ENCODE peak calls at places on chromosomes 13 and 19, in ten cellular contexts. One of them, this sample, is unnamed.

GRCh38 chr13:114152831-114153371 is 20.5 kb upstream of the RASA3 start:
- DNase-seq in stimulated activated CD4-positive, alpha-beta T cell treated with anti-CD3 and anti-CD28 coated beads, Interleukin-12 subunit alpha, Interleukin-12 subunit beta, amount 100 ng/mL, for 48 hours: no peak
- DNase-seq in Caco-2: no peak
- DNase-seq in hippocampal formation: no peak
- DNase-seq in NCI-H2081: no peak
- DNase-seq in HS-27A: no peak
- DNase-seq in M059J: no peak
- DNase-seq in HCT116: no peak
- DNase-seq in activated CD4-positive, alpha-beta T cell treated with anti-CD3 and anti-CD28 coated beads, Interleukin-2, amount 10 ng/mL, durations not matched to agents 7 days and 5 days: no peak
- DNase-seq in T-helper 9 cell: no peak
- DNase-seq in this sample: no peak

GRCh38 chr19:17448190-17448967 is at the start of gene TMEM221:
- DNase-seq in activated CD4-positive, alpha-beta T cell treated with anti-CD3 and anti-CD28 coated beads, Interleukin-2, amount 10 ng/mL, durations not matched to agents 7 days and 5 days: peak; percentile 47
- DNase-seq in NCI-H2081: no peak
- DNase-seq in hippocampal formation: no peak
- DNase-seq in stimulated activated CD4-positive, alpha-beta T cell treated with anti-CD3 and anti-CD28 coated beads, Interleukin-12 subunit alpha, Interleukin-12 subunit beta, amount 100 ng/mL, for 48 hours: peak; percentile 25
- DNase-seq in HS-27A: no peak
- DNase-seq in Caco-2: peak; percentile 46
- DNase-seq in T-helper 9 cell: peak; percentile 48
- DNase-seq in HCT116: no peak
- DNase-seq in M059J: peak; percentile 45
- DNase-seq in this sample: no peak

GRCh38 chr13:21361706-21362105 is 97.4 kb downstream of the ZDHHC20 start:
- DNase-seq in HS-27A: no peak
- DNase-seq in activated CD4-positive, alpha-beta T cell treated with anti-CD3 and anti-CD28 coated beads, Interleukin-2, amount 10 ng/mL, durations not matched to agents 7 days and 5 days: no peak
- DNase-seq in Caco-2: no peak
- DNase-seq in hippocampal formation: no peak
- DNase-seq in stimulated activated CD4-positive, alpha-beta T cell treated with anti-CD3 and anti-CD28 coated beads, Interleukin-12 subunit alpha, Interleukin-12 subunit beta, amount 100 ng/mL, for 48 hours: no peak
- DNase-seq in M059J: no peak
- DNase-seq in T-helper 9 cell: no peak
- DNase-seq in NCI-H2081: no peak
- DNase-seq in HCT116: no peak
- DNase-seq in this sample: no peak

GRCh38 chr13:27599845-27600553 is 20.3 kb downstream of the LNX2 start:
- DNase-seq in M059J: peak; percentile 90
- DNase-seq in activated CD4-positive, alpha-beta T cell treated with anti-CD3 and anti-CD28 coated beads, Interleukin-2, amount 10 ng/mL, durations not matched to agents 7 days and 5 days: no peak
- DNase-seq in Caco-2: no peak
- DNase-seq in NCI-H2081: no peak
- DNase-seq in hippocampal formation: no peak
- DNase-seq in HS-27A: no peak
- DNase-seq in stimulated activated CD4-positive, alpha-beta T cell treated with anti-CD3 and anti-CD28 coated beads, Interleukin-12 subunit alpha, Interleukin-12 subunit beta, amount 100 ng/mL, for 48 hours: no peak
- DNase-seq in HCT116: peak; percentile 34
- DNase-seq in T-helper 9 cell: no peak
- DNase-seq in this sample: no peak

GRCh38 chr19:42412223-42412622 is 15.0 kb downstream of the LIPE start:
- DNase-seq in activated CD4-positive, alpha-beta T cell treated with anti-CD3 and anti-CD28 coated beads, Interleukin-2, amount 10 ng/mL, durations not matched to agents 7 days and 5 days: no peak
- DNase-seq in NCI-H2081: no peak
- DNase-seq in stimulated activated CD4-positive, alpha-beta T cell treated with anti-CD3 and anti-CD28 coated beads, Interleukin-12 subunit alpha, Interleukin-12 subunit beta, amount 100 ng/mL, for 48 hours: no peak
- DNase-seq in Caco-2: no peak
- DNase-seq in hippocampal formation: peak; percentile 73
- DNase-seq in T-helper 9 cell: no peak
- DNase-seq in HS-27A: no peak
- DNase-seq in M059J: peak; percentile 77
- DNase-seq in HCT116: no peak
- DNase-seq in this sample: peak; percentile 27

GRCh38 chr19:46240693-46241092 is 11.2 kb downstream of the IGFL1 start:
- DNase-seq in stimulated activated CD4-positive, alpha-beta T cell treated with anti-CD3 and anti-CD28 coated beads, Interleukin-12 subunit alpha, Interleukin-12 subunit beta, amount 100 ng/mL, for 48 hours: no peak
- DNase-seq in NCI-H2081: no peak
- DNase-seq in HS-27A: no peak
- DNase-seq in Caco-2: no peak
- DNase-seq in T-helper 9 cell: no peak
- DNase-seq in hippocampal formation: no peak
- DNase-seq in activated CD4-positive, alpha-beta T cell treated with anti-CD3 and anti-CD28 coated beads, Interleukin-2, amount 10 ng/mL, durations not matched to agents 7 days and 5 days: no peak
- DNase-seq in M059J: no peak
- DNase-seq in HCT116: no peak
- DNase-seq in this sample: no peak

GRCh38 chr13:61664821-61665705 is 249.4 kb upstream of the PCDH20 start:
- DNase-seq in stimulated activated CD4-positive, alpha-beta T cell treated with anti-CD3 and anti-CD28 coated beads, Interleukin-12 subunit alpha, Interleukin-12 subunit beta, amount 100 ng/mL, for 48 hours: no peak
- DNase-seq in Caco-2: no peak
- DNase-seq in hippocampal formation: no peak
- DNase-seq in HS-27A: no peak
- DNase-seq in M059J: peak; percentile 2
- DNase-seq in HCT116: peak; percentile 10
- DNase-seq in activated CD4-positive, alpha-beta T cell treated with anti-CD3 and anti-CD28 coated beads, Interleukin-2, amount 10 ng/mL, durations not matched to agents 7 days and 5 days: no peak
- DNase-seq in NCI-H2081: no peak
- DNase-seq in T-helper 9 cell: no peak
- DNase-seq in this sample: no peak

GRCh38 chr19:8567522-8568172 is 9.6 kb downstream of the MYO1F start:
- DNase-seq in HCT116: no peak
- DNase-seq in stimulated activated CD4-positive, alpha-beta T cell treated with anti-CD3 and anti-CD28 coated beads, Interleukin-12 subunit alpha, Interleukin-12 subunit beta, amount 100 ng/mL, for 48 hours: no peak
- DNase-seq in NCI-H2081: no peak
- DNase-seq in HS-27A: no peak
- DNase-seq in activated CD4-positive, alpha-beta T cell treated with anti-CD3 and anti-CD28 coated beads, Interleukin-2, amount 10 ng/mL, durations not matched to agents 7 days and 5 days: no peak
- DNase-seq in T-helper 9 cell: no peak
- DNase-seq in M059J: no peak
- DNase-seq in Caco-2: no peak
- DNase-seq in hippocampal formation: no peak
- DNase-seq in this sample: no peak

GRCh38 chr13:100280681-100281080 is 191.8 kb downstream of the PCCA start:
- DNase-seq in NCI-H2081: no peak
- DNase-seq in T-helper 9 cell: no peak
- DNase-seq in Caco-2: no peak
- DNase-seq in M059J: peak; percentile 10
- DNase-seq in HCT116: no peak
- DNase-seq in stimulated activated CD4-positive, alpha-beta T cell treated with anti-CD3 and anti-CD28 coated beads, Interleukin-12 subunit alpha, Interleukin-12 subunit beta, amount 100 ng/mL, for 48 hours: no peak
- DNase-seq in activated CD4-positive, alpha-beta T cell treated with anti-CD3 and anti-CD28 coated beads, Interleukin-2, amount 10 ng/mL, durations not matched to agents 7 days and 5 days: no peak
- DNase-seq in hippocampal formation: no peak
- DNase-seq in HS-27A: no peak
- DNase-seq in this sample: no peak

GRCh38 chr19:10416380-10417257 is 3.7 kb upstream of the PDE4A start:
- DNase-seq in M059J: peak; percentile 80
- DNase-seq in HCT116: peak; percentile 89
- DNase-seq in HS-27A: no peak
- DNase-seq in T-helper 9 cell: peak; percentile 99
- DNase-seq in NCI-H2081: peak; percentile 74
- DNase-seq in hippocampal formation: no peak
- DNase-seq in activated CD4-positive, alpha-beta T cell treated with anti-CD3 and anti-CD28 coated beads, Interleukin-2, amount 10 ng/mL, durations not matched to agents 7 days and 5 days: peak; percentile 93
- DNase-seq in Caco-2: peak; percentile 84
- DNase-seq in stimulated activated CD4-positive, alpha-beta T cell treated with anti-CD3 and anti-CD28 coated beads, Interleukin-12 subunit alpha, Interleukin-12 subunit beta, amount 100 ng/mL, for 48 hours: peak; percentile 93
- DNase-seq in this sample: peak; percentile 73

GRCh38 chr19:49165111-49165750 is 7.6 kb downstream of the TRPM4 start:
- DNase-seq in stimulated activated CD4-positive, alpha-beta T cell treated with anti-CD3 and anti-CD28 coated beads, Interleukin-12 subunit alpha, Interleukin-12 subunit beta, amount 100 ng/mL, for 48 hours: no peak
- DNase-seq in activated CD4-positive, alpha-beta T cell treated with anti-CD3 and anti-CD28 coated beads, Interleukin-2, amount 10 ng/mL, durations not matched to agents 7 days and 5 days: no peak
- DNase-seq in hippocampal formation: peak; percentile 14
- DNase-seq in Caco-2: no peak
- DNase-seq in HCT116: no peak
- DNase-seq in NCI-H2081: no peak
- DNase-seq in HS-27A: no peak
- DNase-seq in T-helper 9 cell: no peak
- DNase-seq in M059J: no peak
- DNase-seq in this sample: no peak

GRCh38 chr13:51283361-51283760 is 56.1 kb upstream of the SERPINE3 start:
- DNase-seq in activated CD4-positive, alpha-beta T cell treated with anti-CD3 and anti-CD28 coated beads, Interleukin-2, amount 10 ng/mL, durations not matched to agents 7 days and 5 days: no peak
- DNase-seq in Caco-2: no peak
- DNase-seq in HS-27A: no peak
- DNase-seq in NCI-H2081: no peak
- DNase-seq in stimulated activated CD4-positive, alpha-beta T cell treated with anti-CD3 and anti-CD28 coated beads, Interleukin-12 subunit alpha, Interleukin-12 subunit beta, amount 100 ng/mL, for 48 hours: no peak
- DNase-seq in HCT116: no peak
- DNase-seq in hippocampal formation: no peak
- DNase-seq in T-helper 9 cell: no peak
- DNase-seq in M059J: peak; percentile 52
- DNase-seq in this sample: no peak

GRCh38 chr19:17686592-17687042 is 1.5 kb downstream of the UNC13A start:
- DNase-seq in Caco-2: no peak
- DNase-seq in stimulated activated CD4-positive, alpha-beta T cell treated with anti-CD3 and anti-CD28 coated beads, Interleukin-12 subunit alpha, Interleukin-12 subunit beta, amount 100 ng/mL, for 48 hours: no peak
- DNase-seq in HCT116: peak; percentile 46
- DNase-seq in T-helper 9 cell: no peak
- DNase-seq in HS-27A: no peak
- DNase-seq in hippocampal formation: no peak
- DNase-seq in NCI-H2081: peak; percentile 68
- DNase-seq in activated CD4-positive, alpha-beta T cell treated with anti-CD3 and anti-CD28 coated beads, Interleukin-2, amount 10 ng/mL, durations not matched to agents 7 days and 5 days: no peak
- DNase-seq in M059J: no peak
- DNase-seq in this sample: peak; percentile 25

GRCh38 chr19:46198756-46199155 is 30.8 kb upstream of the IGFL1 start:
- DNase-seq in HCT116: no peak
- DNase-seq in M059J: peak; percentile 69
- DNase-seq in activated CD4-positive, alpha-beta T cell treated with anti-CD3 and anti-CD28 coated beads, Interleukin-2, amount 10 ng/mL, durations not matched to agents 7 days and 5 days: no peak
- DNase-seq in NCI-H2081: no peak
- DNase-seq in Caco-2: no peak
- DNase-seq in T-helper 9 cell: no peak
- DNase-seq in stimulated activated CD4-positive, alpha-beta T cell treated with anti-CD3 and anti-CD28 coated beads, Interleukin-12 subunit alpha, Interleukin-12 subunit beta, amount 100 ng/mL, for 48 hours: no peak
- DNase-seq in hippocampal formation: no peak
- DNase-seq in HS-27A: no peak
- DNase-seq in this sample: no peak

GRCh38 chr13:45466359-45466758 is 1.6 kb downstream of the COG3 start:
- DNase-seq in T-helper 9 cell: no peak
- DNase-seq in NCI-H2081: no peak
- DNase-seq in HS-27A: no peak
- DNase-seq in stimulated activated CD4-positive, alpha-beta T cell treated with anti-CD3 and anti-CD28 coated beads, Interleukin-12 subunit alpha, Interleukin-12 subunit beta, amount 100 ng/mL, for 48 hours: no peak
- DNase-seq in activated CD4-positive, alpha-beta T cell treated with anti-CD3 and anti-CD28 coated beads, Interleukin-2, amount 10 ng/mL, durations not matched to agents 7 days and 5 days: no peak
- DNase-seq in HCT116: no peak
- DNase-seq in Caco-2: no peak
- DNase-seq in M059J: no peak
- DNase-seq in hippocampal formation: no peak
- DNase-seq in this sample: no peak

GRCh38 chr19:4908781-4909171 is 525 bp upstream of the UHRF1 start:
- DNase-seq in activated CD4-positive, alpha-beta T cell treated with anti-CD3 and anti-CD28 coated beads, Interleukin-2, amount 10 ng/mL, durations not matched to agents 7 days and 5 days: no peak
- DNase-seq in stimulated activated CD4-positive, alpha-beta T cell treated with anti-CD3 and anti-CD28 coated beads, Interleukin-12 subunit alpha, Interleukin-12 subunit beta, amount 100 ng/mL, for 48 hours: no peak
- DNase-seq in HS-27A: no peak
- DNase-seq in Caco-2: no peak
- DNase-seq in hippocampal formation: no peak
- DNase-seq in M059J: no peak
- DNase-seq in HCT116: no peak
- DNase-seq in NCI-H2081: no peak
- DNase-seq in T-helper 9 cell: no peak
- DNase-seq in this sample: no peak

GRCh38 chr13:40101708-40102359 is 446.4 kb downstream of the COG6 start:
- DNase-seq in stimulated activated CD4-positive, alpha-beta T cell treated with anti-CD3 and anti-CD28 coated beads, Interleukin-12 subunit alpha, Interleukin-12 subunit beta, amount 100 ng/mL, for 48 hours: peak; percentile 40
- DNase-seq in hippocampal formation: no peak
- DNase-seq in activated CD4-positive, alpha-beta T cell treated with anti-CD3 and anti-CD28 coated beads, Interleukin-2, amount 10 ng/mL, durations not matched to agents 7 days and 5 days: no peak
- DNase-seq in M059J: no peak
- DNase-seq in NCI-H2081: no peak
- DNase-seq in Caco-2: no peak
- DNase-seq in T-helper 9 cell: no peak
- DNase-seq in HS-27A: no peak
- DNase-seq in HCT116: no peak
- DNase-seq in this sample: no peak

GRCh38 chr13:24692541-24692940 is 12.3 kb downstream of the ATP12A start:
- DNase-seq in HS-27A: no peak
- DNase-seq in Caco-2: no peak
- DNase-seq in M059J: peak; percentile 40
- DNase-seq in T-helper 9 cell: no peak
- DNase-seq in hippocampal formation: no peak
- DNase-seq in stimulated activated CD4-positive, alpha-beta T cell treated with anti-CD3 and anti-CD28 coated beads, Interleukin-12 subunit alpha, Interleukin-12 subunit beta, amount 100 ng/mL, for 48 hours: no peak
- DNase-seq in NCI-H2081: no peak
- DNase-seq in activated CD4-positive, alpha-beta T cell treated with anti-CD3 and anti-CD28 coated beads, Interleukin-2, amount 10 ng/mL, durations not matched to agents 7 days and 5 days: no peak
- DNase-seq in HCT116: no peak
- DNase-seq in this sample: no peak

GRCh38 chr13:105432408-105432807 is 1103.1 kb downstream of the EFNB2 start:
- DNase-seq in T-helper 9 cell: no peak
- DNase-seq in activated CD4-positive, alpha-beta T cell treated with anti-CD3 and anti-CD28 coated beads, Interleukin-2, amount 10 ng/mL, durations not matched to agents 7 days and 5 days: no peak
- DNase-seq in NCI-H2081: no peak
- DNase-seq in stimulated activated CD4-positive, alpha-beta T cell treated with anti-CD3 and anti-CD28 coated beads, Interleukin-12 subunit alpha, Interleukin-12 subunit beta, amount 100 ng/mL, for 48 hours: no peak
- DNase-seq in HS-27A: no peak
- DNase-seq in Caco-2: no peak
- DNase-seq in HCT116: no peak
- DNase-seq in hippocampal formation: no peak
- DNase-seq in M059J: no peak
- DNase-seq in this sample: no peak

GRCh38 chr19:16066611-16067104 is 9.6 kb upstream of the TPM4 start:
- DNase-seq in M059J: peak; percentile 77
- DNase-seq in hippocampal formation: no peak
- DNase-seq in activated CD4-positive, alpha-beta T cell treated with anti-CD3 and anti-CD28 coated beads, Interleukin-2, amount 10 ng/mL, durations not matched to agents 7 days and 5 days: peak; percentile 69
- DNase-seq in T-helper 9 cell: no peak
- DNase-seq in NCI-H2081: no peak
- DNase-seq in HS-27A: no peak
- DNase-seq in Caco-2: peak; percentile 75
- DNase-seq in HCT116: peak; percentile 80
- DNase-seq in stimulated activated CD4-positive, alpha-beta T cell treated with anti-CD3 and anti-CD28 coated beads, Interleukin-12 subunit alpha, Interleukin-12 subunit beta, amount 100 ng/mL, for 48 hours: no peak
- DNase-seq in this sample: no peak

GRCh38 chr13:72062566-72062965 is 195.6 kb upstream of the DACH1 start:
- DNase-seq in HCT116: no peak
- DNase-seq in NCI-H2081: peak; percentile 22
- DNase-seq in stimulated activated CD4-positive, alpha-beta T cell treated with anti-CD3 and anti-CD28 coated beads, Interleukin-12 subunit alpha, Interleukin-12 subunit beta, amount 100 ng/mL, for 48 hours: no peak
- DNase-seq in hippocampal formation: no peak
- DNase-seq in HS-27A: peak; percentile 3
- DNase-seq in M059J: peak; percentile 17
- DNase-seq in Caco-2: no peak
- DNase-seq in T-helper 9 cell: no peak
- DNase-seq in activated CD4-positive, alpha-beta T cell treated with anti-CD3 and anti-CD28 coated beads, Interleukin-2, amount 10 ng/mL, durations not matched to agents 7 days and 5 days: peak; percentile 10
- DNase-seq in this sample: no peak

GRCh38 chr13:95267662-95268369 is 33.4 kb downstream of the ABCC4 start:
- DNase-seq in NCI-H2081: no peak
- DNase-seq in M059J: peak; percentile 83
- DNase-seq in hippocampal formation: no peak
- DNase-seq in HCT116: no peak
- DNase-seq in Caco-2: peak; percentile 53
- DNase-seq in activated CD4-positive, alpha-beta T cell treated with anti-CD3 and anti-CD28 coated beads, Interleukin-2, amount 10 ng/mL, durations not matched to agents 7 days and 5 days: no peak
- DNase-seq in T-helper 9 cell: no peak
- DNase-seq in stimulated activated CD4-positive, alpha-beta T cell treated with anti-CD3 and anti-CD28 coated beads, Interleukin-12 subunit alpha, Interleukin-12 subunit beta, amount 100 ng/mL, for 48 hours: no peak
- DNase-seq in HS-27A: peak; percentile 65
- DNase-seq in this sample: no peak

GRCh38 chr19:44278181-44278690 is 18.6 kb downstream of the ZNF233 start:
- DNase-seq in hippocampal formation: no peak
- DNase-seq in NCI-H2081: no peak
- DNase-seq in activated CD4-positive, alpha-beta T cell treated with anti-CD3 and anti-CD28 coated beads, Interleukin-2, amount 10 ng/mL, durations not matched to agents 7 days and 5 days: no peak
- DNase-seq in Caco-2: no peak
- DNase-seq in HCT116: no peak
- DNase-seq in T-helper 9 cell: no peak
- DNase-seq in HS-27A: no peak
- DNase-seq in M059J: no peak
- DNase-seq in stimulated activated CD4-positive, alpha-beta T cell treated with anti-CD3 and anti-CD28 coated beads, Interleukin-12 subunit alpha, Interleukin-12 subunit beta, amount 100 ng/mL, for 48 hours: no peak
- DNase-seq in this sample: no peak

GRCh38 chr13:60620611-60621395 is 223.8 kb downstream of the TDRD3 start:
- DNase-seq in stimulated activated CD4-positive, alpha-beta T cell treated with anti-CD3 and anti-CD28 coated beads, Interleukin-12 subunit alpha, Interleukin-12 subunit beta, amount 100 ng/mL, for 48 hours: no peak
- DNase-seq in hippocampal formation: no peak
- DNase-seq in activated CD4-positive, alpha-beta T cell treated with anti-CD3 and anti-CD28 coated beads, Interleukin-2, amount 10 ng/mL, durations not matched to agents 7 days and 5 days: no peak
- DNase-seq in HS-27A: no peak
- DNase-seq in NCI-H2081: no peak
- DNase-seq in HCT116: no peak
- DNase-seq in T-helper 9 cell: no peak
- DNase-seq in M059J: no peak
- DNase-seq in Caco-2: no peak
- DNase-seq in this sample: no peak

GRCh38 chr19:43774103-43774939 is 6.5 kb downstream of the KCNN4 start:
- DNase-seq in NCI-H2081: no peak
- DNase-seq in hippocampal formation: peak; percentile 17
- DNase-seq in T-helper 9 cell: no peak
- DNase-seq in Caco-2: no peak
- DNase-seq in stimulated activated CD4-positive, alpha-beta T cell treated with anti-CD3 and anti-CD28 coated beads, Interleukin-12 subunit alpha, Interleukin-12 subunit beta, amount 100 ng/mL, for 48 hours: no peak
- DNase-seq in HS-27A: no peak
- DNase-seq in activated CD4-positive, alpha-beta T cell treated with anti-CD3 and anti-CD28 coated beads, Interleukin-2, amount 10 ng/mL, durations not matched to agents 7 days and 5 days: no peak
- DNase-seq in M059J: no peak
- DNase-seq in HCT116: no peak
- DNase-seq in this sample: no peak

GRCh38 chr19:33248954-33249613 is 23.4 kb upstream of the SLC7A10 start:
- DNase-seq in HS-27A: no peak
- DNase-seq in Caco-2: no peak
- DNase-seq in HCT116: no peak
- DNase-seq in stimulated activated CD4-positive, alpha-beta T cell treated with anti-CD3 and anti-CD28 coated beads, Interleukin-12 subunit alpha, Interleukin-12 subunit beta, amount 100 ng/mL, for 48 hours: no peak
- DNase-seq in M059J: peak; percentile 63
- DNase-seq in activated CD4-positive, alpha-beta T cell treated with anti-CD3 and anti-CD28 coated beads, Interleukin-2, amount 10 ng/mL, durations not matched to agents 7 days and 5 days: no peak
- DNase-seq in hippocampal formation: no peak
- DNase-seq in NCI-H2081: no peak
- DNase-seq in T-helper 9 cell: no peak
- DNase-seq in this sample: no peak

GRCh38 chr13:35917252-35917941 is 213.8 kb downstream of the DCLK1 start:
- DNase-seq in HCT116: no peak
- DNase-seq in T-helper 9 cell: no peak
- DNase-seq in activated CD4-positive, alpha-beta T cell treated with anti-CD3 and anti-CD28 coated beads, Interleukin-2, amount 10 ng/mL, durations not matched to agents 7 days and 5 days: no peak
- DNase-seq in Caco-2: no peak
- DNase-seq in HS-27A: peak; percentile 11
- DNase-seq in hippocampal formation: no peak
- DNase-seq in M059J: peak; percentile 71
- DNase-seq in stimulated activated CD4-positive, alpha-beta T cell treated with anti-CD3 and anti-CD28 coated beads, Interleukin-12 subunit alpha, Interleukin-12 subunit beta, amount 100 ng/mL, for 48 hours: no peak
- DNase-seq in NCI-H2081: peak; percentile 57
- DNase-seq in this sample: no peak

This sample was measured in NCI-H2227 treated with DMSO at 0.1 percent for 48 hours.